ENCODE peak calls at places on chromosomes 4 and X, in nine cellular contexts. P is uterus, T is esophagus squamous epithelium, R is keratinocyte, Q is iPS DF 6.9, H is neuronal stem cell, A is psoas muscle, N is hepatocyte, D is esophagus muscularis mucosa. U is an unnamed sample. For H3K9me3 and H3K4me1, the result is how much of the 10 kb centered on the place peaks cover.

GRCh38 chrX:9327747-9328145 is 137.1 kb upstream of the TBL1X start:
- DNase-seq in H (no peak), A (no peak), D (no peak), P (no peak), R (no peak), N (no peak), Q (no peak), T (no peak), U (no peak)

GRCh38 chr4:65951177-65951576 is 280.9 kb upstream of the EPHA5 start:
- DNase-seq in H (no peak), Q (peak), T (no peak), P (no peak), R (no peak), A (no peak), D (no peak), N (no peak), U (no peak)

GRCh38 chr4:71550220-71551190 is 211.7 kb downstream of the SLC4A4 start:
- DNase-seq in N (peak), A (no peak), T (no peak), R (no peak), H (no peak), P (no peak), Q (no peak), D (no peak), U (no peak)

GRCh38 chrX:150310881-150311280 is 52.2 kb upstream of the MAMLD1 start:
- DNase-seq in N (no peak), H (no peak), A (no peak), P (no peak), T (no peak), R (no peak), Q (no peak), D (peak), U (no peak)

GRCh38 chr4:106690487-106690886 is 321.9 kb upstream of the GIMD1 start:
- DNase-seq in R (peak), A (no peak), N (no peak), D (no peak), P (no peak), T (no peak), Q (no peak), H (no peak), U (no peak)

GRCh38 chrX:39212456-39212855 is 411.2 kb downstream of the MID1IP1 start:
- DNase-seq in T (no peak), A (no peak), R (no peak), P (no peak), N (no peak), D (no peak), Q (no peak), H (no peak), U (no peak)

GRCh38 chr4:156230151-156230550 is 276.5 kb upstream of the CTSO start:
- DNase-seq in H (no peak), R (no peak), T (no peak), A (no peak), Q (no peak), P (no peak), D (no peak), N (no peak), U (no peak)

GRCh38 chr4:152352645-152353116 is 183.2 kb downstream of the FBXW7 start:
- DNase-seq in P (peak), T (no peak), R (peak), D (no peak), A (no peak), H (peak), N (peak), Q (no peak), U (no peak)

GRCh38 chr4:89752932-89753598 is 83.9 kb downstream of the SNCA start:
- DNase-seq in P (peak), T (no peak), A (no peak), R (no peak), D (no peak), H (no peak), Q (no peak), N (peak), U (no peak)

GRCh38 chr4:15376594-15376993 is 51.2 kb upstream of the C1QTNF7 start:
- DNase-seq in N (no peak), A (no peak), Q (no peak), T (no peak), D (no peak), R (no peak), P (no peak), H (no peak), U (no peak)

GRCh38 chr4:172619218-172619617 is 549.4 kb upstream of the GALNT7 start:
- DNase-seq in A (no peak), H (no peak), P (no peak), D (no peak), Q (no peak), R (no peak), N (no peak), T (no peak), U (no peak)

GRCh38 chr4:168550071-168550766 is 53.4 kb downstream of the PALLD start:
- DNase-seq in R (no peak), A (no peak), P (no peak), D (no peak), T (no peak), N (no peak), Q (no peak), H (no peak), U (no peak)

GRCh38 chrX:72305286-72306084 is at the start of gene CITED1:
- DNase-seq in H (peak), D (no peak), R (no peak), N (no peak), T (no peak), A (no peak), Q (no peak), P (no peak), U (no peak)

GRCh38 chrX:123869488-123869887 is 9.6 kb downstream of the XIAP start:
- DNase-seq in P (no peak), R (no peak), N (no peak), Q (no peak), H (no peak), T (no peak), A (no peak), D (no peak), U (no peak)

GRCh38 chr4:184558996-184559395 is 84.6 kb upstream of the IRF2 start:
- DNase-seq in A (no peak), H (no peak), T (no peak), Q (no peak), D (peak), N (no peak), R (no peak), P (no peak), U (no peak)

GRCh38 chr4:25313194-25313895 is 771 bp downstream of the ZCCHC4 start:
- DNase-seq in A (no peak), T (no peak), D (no peak), H (no peak), R (no peak), P (no peak), N (peak), Q (no peak), U (no peak)

GRCh38 chr4:177583000-177583399 is 140.8 kb upstream of the AGA start:
- DNase-seq in A (no peak), H (no peak), N (no peak), R (no peak), P (no peak), D (no peak), T (no peak), Q (no peak), U (no peak)

GRCh38 chr4:138438608-138439007 is 196.5 kb upstream of the SLC7A11 start:
- DNase-seq in D (no peak), P (no peak), N (no peak), T (no peak), Q (no peak), R (no peak), A (no peak), H (no peak), U (no peak)

GRCh38 chr4:174627473-174627872 is 105.2 kb upstream of the HPGD start:
- DNase-seq in N (no peak), Q (no peak), H (no peak), D (no peak), R (no peak), A (no peak), T (no peak), P (no peak), U (no peak)

GRCh38 chr4:14701896-14702295 is 300.4 kb upstream of the CPEB2 start:
- DNase-seq in R (no peak), H (no peak), A (peak), P (no peak), Q (no peak), T (no peak), N (peak), D (no peak), U (no peak)

GRCh38 chr4:155005395-155006087 is 202.9 kb upstream of the NPY2R start:
- DNase-seq in A (no peak), Q (no peak), N (peak), P (no peak), D (no peak), R (no peak), H (no peak), T (no peak), U (no peak)

GRCh38 chrX:117996918-117997480 is 119.6 kb downstream of the KLHL13 start:
- DNase-seq in D (no peak), Q (no peak), T (no peak), H (no peak), A (no peak), P (no peak), N (no peak), R (peak), U (no peak)

GRCh38 chr4:165369522-165369921 is 9.3 kb upstream of the CPE start:
- DNase-seq in A (no peak), D (no peak), H (no peak), P (no peak), Q (no peak), T (no peak), R (no peak), N (peak), U (no peak)

GRCh38 chr4:150348079-150348478 is 233.9 kb upstream of the MAB21L2 start:
- DNase-seq in R (peak), Q (no peak), D (no peak), P (no peak), H (no peak), A (no peak), N (no peak), T (no peak), U (no peak)

GRCh38 chrX:107656965-107657364 is 28.7 kb downstream of the PRPS1 start:
- DNase-seq in A (no peak), R (no peak), T (no peak), Q (no peak), D (no peak), H (no peak), P (no peak), N (no peak), U (no peak)

GRCh38 chrX:133321441-133321840 is 93.8 kb downstream of the GPC4 start:
- DNase-seq in H (no peak), R (no peak), D (no peak), A (no peak), Q (no peak), N (no peak), T (no peak), P (no peak), U (no peak)

GRCh38 chrX:50579955-50580354 is 109.3 kb upstream of the DGKK start:
- DNase-seq in H (peak), T (no peak), N (peak), Q (peak), R (peak), P (peak), D (no peak), A (no peak), U (peak)

DNA sequence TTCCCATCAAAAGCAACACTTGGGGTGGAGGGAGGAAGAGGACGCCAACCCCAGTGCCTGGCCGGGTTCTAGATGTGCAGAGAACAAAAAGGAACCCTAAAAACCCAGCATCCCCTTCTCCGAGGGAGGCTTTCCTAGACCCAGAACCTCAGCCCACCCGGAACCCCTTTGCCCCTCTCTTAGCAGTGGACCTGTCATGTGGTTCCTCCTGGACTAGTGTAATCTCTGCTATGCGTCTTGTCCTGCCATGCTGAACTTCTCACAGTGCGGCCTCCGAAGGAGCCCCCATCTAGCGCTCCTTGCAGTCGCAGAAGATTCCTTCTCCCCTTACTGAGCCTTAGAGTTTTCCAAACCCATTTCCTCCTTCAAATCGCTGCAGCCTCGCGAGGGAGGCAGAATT is 1.1 kb upstream of the PRRG3 start:
- DNase-seq in Q (no peak), A (no peak), T (no peak), D (no peak), H (no peak), R (no peak), P (no peak), N (no peak), U (no peak)
- H3K9me3 ChIP-seq in Q (under half), A (under half), T (under half), D (under half), H (under half), R (under half), P (under half), N (under half), U (under half)

GRCh38 chr4:95093460-95093859 is 335.7 kb downstream of the BMPR1B start:
- DNase-seq in T (no peak), H (no peak), D (no peak), A (no peak), Q (no peak), R (no peak), P (no peak), N (no peak), U (no peak)

GRCh38 chr4:95093936-95094929 is 336.5 kb downstream of the BMPR1B start:
- DNase-seq in P (no peak), D (no peak), H (no peak), Q (no peak), R (no peak), T (no peak), A (no peak), N (no peak), U (no peak)

GRCh38 chr4:95091272-95091671 is 333.5 kb downstream of the BMPR1B start:
- DNase-seq in H (no peak), T (no peak), P (no peak), N (no peak), R (no peak), D (no peak), Q (no peak), A (no peak), U (no peak)

GRCh38 chr4:95092762-95093161 is 335.0 kb downstream of the BMPR1B start:
- DNase-seq in D (no peak), R (no peak), T (no peak), P (no peak), A (no peak), H (no peak), Q (no peak), N (peak), U (no peak)

DNA sequence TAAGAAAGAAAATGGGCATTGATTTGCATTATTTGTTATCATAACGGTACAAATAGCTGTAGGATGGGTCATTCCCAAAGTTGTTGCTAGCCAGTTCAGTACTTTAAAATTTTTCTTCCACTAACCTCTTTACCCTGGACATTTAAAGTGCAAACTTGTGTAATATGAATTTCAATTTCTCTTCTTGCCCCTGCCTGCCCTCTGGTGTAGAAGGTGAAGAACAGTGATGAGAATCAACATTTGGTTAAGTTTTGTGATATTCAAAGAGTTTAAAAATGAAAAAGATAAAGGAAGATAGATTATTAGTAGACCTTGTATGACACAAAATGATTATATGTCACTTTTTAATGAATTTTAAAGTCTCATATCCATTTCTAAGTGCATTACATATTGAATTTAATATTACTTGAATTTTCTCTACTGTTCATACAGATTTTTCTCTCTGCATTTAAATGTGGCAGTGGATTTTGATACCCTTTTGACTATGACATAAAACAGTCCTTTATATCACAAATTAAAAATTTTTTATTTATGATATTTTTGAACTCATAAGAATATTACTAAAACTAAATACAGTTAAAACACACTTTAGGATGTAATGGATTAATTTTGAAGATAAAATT is 337.7 kb downstream of the BMPR1B start:
- DNase-seq in H (no peak), R (no peak), N (peak), D (no peak), T (no peak), P (no peak), Q (no peak), A (no peak), U (peak)
- H3K27ac ChIP-seq in H (no peak), R (no peak), N (no peak), D (no peak), T (no peak), P (no peak), Q (no peak), A (no peak), U (no peak)

DNA sequence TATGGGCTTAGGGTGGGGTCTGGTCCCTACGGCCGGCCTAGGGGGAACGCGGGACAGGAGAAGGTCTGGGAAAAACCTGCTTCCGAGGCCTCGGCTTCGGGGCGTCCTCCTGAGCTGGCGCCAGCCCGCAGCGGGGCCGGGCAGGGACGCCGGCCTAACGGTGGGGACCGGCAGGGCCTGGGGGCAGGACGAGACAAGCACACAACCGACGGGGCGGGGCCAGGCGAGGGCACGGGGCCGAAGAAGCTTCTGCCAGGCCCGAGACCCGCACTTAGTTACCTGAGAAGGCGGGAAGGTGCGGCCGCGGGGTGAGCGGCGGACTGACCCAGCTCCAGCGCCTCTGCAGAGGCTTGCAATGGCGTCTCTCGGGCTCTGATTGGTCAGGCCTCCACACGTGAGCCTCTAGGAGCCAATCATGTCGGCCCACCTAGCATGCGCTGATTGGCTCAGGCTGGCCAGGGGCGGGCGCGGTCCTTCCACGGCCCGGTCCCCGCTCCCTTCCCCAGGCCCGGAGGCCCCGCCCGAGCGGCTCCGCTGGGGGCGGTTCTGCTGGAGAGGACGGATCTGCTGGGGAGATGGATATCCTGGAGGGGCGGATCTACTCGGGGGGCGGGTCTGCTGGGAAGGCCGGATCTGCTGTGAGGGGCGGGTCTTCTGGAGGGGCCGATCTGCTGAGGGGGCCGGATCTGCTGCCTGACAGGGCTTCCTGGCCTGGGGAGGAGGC is 44.3 kb downstream of the CPLX1 start:
- DNase-seq in T (peak), R (peak), Q (peak), D (peak), N (peak), H (peak), P (peak), A (peak), U (peak)
- H3K4me1 ChIP-seq in T (under half), R (under half), Q (under half), D (half or more), N (under half), H (under half), P (under half), A (under half), U (under half)

DNA sequence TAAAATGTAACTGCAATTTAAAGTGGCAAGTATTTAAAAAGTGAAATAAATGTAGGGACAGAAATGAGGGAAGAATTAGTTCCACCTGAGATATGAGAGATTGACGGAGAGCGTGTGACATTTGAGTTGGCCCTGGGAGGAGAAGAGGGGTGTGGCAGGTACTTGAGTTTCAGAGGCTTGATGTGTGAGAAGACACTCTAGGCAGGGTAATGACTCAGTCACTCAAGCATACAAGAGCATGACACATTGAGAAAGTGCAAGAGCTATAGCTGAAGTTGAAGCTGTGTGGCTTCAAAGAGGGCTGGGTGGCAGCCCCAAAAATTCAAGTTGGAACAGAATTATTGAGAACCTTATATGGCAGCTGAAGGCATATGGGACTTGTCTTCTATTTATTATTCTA is 420.5 kb downstream of the SLITRK2 start:
- DNase-seq in P (no peak), R (no peak), N (no peak), A (no peak), H (no peak), D (no peak), T (no peak), Q (no peak), U (no peak)
- H3K9me3 ChIP-seq in P (under half), R (under half), N (under half), A (under half), H (under half), D (under half), T (under half), Q (under half), U (under half)

GRCh38 chr4:22476011-22476410 is 39.9 kb downstream of the ADGRA3 start:
- DNase-seq in H (no peak), A (no peak), R (no peak), Q (no peak), T (no peak), D (no peak), N (no peak), P (no peak), U (no peak)
- H3K27ac ChIP-seq in H (no peak), A (no peak), R (no peak), Q (no peak), T (no peak), D (no peak), N (no peak), P (no peak), U (no peak)

GRCh38 chrX:41559662-41560061 is 112.5 kb downstream of the NYX start:
- DNase-seq in H (no peak), P (peak), Q (no peak), T (no peak), N (peak), R (no peak), D (no peak), A (no peak), U (peak)
- H3K4me1 ChIP-seq in H (under half), P (under half), Q (under half), T (under half), N (under half), R (under half), D (under half), A (under half), U (under half)

GRCh38 chrX:584572-584971 is 46.0 kb upstream of the SHOX start:
- DNase-seq in T (no peak), A (no peak), P (no peak), N (no peak), Q (no peak), H (no peak), D (no peak), R (no peak), U (no peak)
- H3K9me3 ChIP-seq in T (under half), A (under half), P (under half), N (under half), Q (under half), H (under half), D (under half), R (under half), U (under half)

GRCh38 chr4:85455942-85456341 is 19.0 kb upstream of the ARHGAP24 start:
- DNase-seq in N (no peak), P (no peak), R (no peak), A (no peak), H (no peak), Q (no peak), D (no peak), T (no peak), U (no peak)
- H3K27ac ChIP-seq in N (no peak), P (no peak), R (no peak), A (no peak), H (no peak), Q (no peak), D (no peak), T (no peak), U (no peak)

DNA sequence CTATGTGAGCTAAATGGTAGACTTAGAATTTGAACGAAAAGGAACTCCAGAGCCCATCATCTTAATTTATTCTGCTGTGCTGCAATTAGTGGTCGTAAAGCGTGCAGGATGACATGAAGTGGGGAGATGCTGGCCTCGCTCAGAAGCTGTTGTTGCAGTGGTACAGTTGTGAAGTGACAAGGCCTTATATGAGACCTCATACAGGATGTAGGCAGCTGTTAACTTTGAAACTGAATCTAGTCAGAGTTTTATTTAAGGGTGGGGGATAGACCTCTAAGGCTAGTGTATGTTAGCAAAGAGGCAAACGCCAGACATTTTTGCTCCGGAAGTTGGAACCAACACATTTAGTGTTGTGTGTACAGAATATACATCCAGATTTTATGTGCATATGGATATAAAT is 13.5 kb downstream of the KLF3 start:
- DNase-seq in P (no peak), T (no peak), N (no peak), A (no peak), H (no peak), R (no peak), D (peak), Q (no peak), U (no peak)
- H3K4me1 ChIP-seq in P (under half), T (half or more), N (half or more), A (half or more), H (under half), R (under half), D (half or more), Q (under half), U (under half)